ENCODE peak calls at places on chromosomes 5 and 9, in four cellular contexts. F is DMS 273 treated with DMSO at 0.1 percent for 48 hours; T is stimulated activated CD8-positive, alpha-beta memory T cell treated with anti-CD3 and anti-CD28 coated beads, Interleukin-12 subunit alpha, Interleukin-12 subunit beta, amount 100 ng/mL, for 1 hour; X is iris pigment epithelial cell. M is an unnamed sample.
A peak's percentile ranks its signal among the peaks of the same experiment; 100 is the strongest.

GRCh38 chr9:23015557-23015956 is 568.9 kb downstream of the DMRTA1 start:
- DNase-seq in F (no peak), T (no peak), X (no peak), M (no peak)

GRCh38 chr5:139903450-139903804 is 107.8 kb downstream of the PSD2 start:
- DNase-seq in F (no peak), T (no peak), X (no peak), M (no peak)

GRCh38 chr9:11500780-11501179 is 888.0 kb upstream of the PTPRD start:
- DNase-seq in F (no peak), T (no peak), X (no peak), M (no peak)

GRCh38 chr5:117590944-117591343 is 1016.3 kb upstream of the SEMA6A start:
- DNase-seq in F (peak; percentile 37), T (no peak), X (peak; percentile 3), M (peak; percentile 19)

GRCh38 chr5:142082182-142082781 is 26.3 kb upstream of the NDFIP1 start:
- DNase-seq in F (no peak), T (no peak), X (no peak), M (no peak)

GRCh38 chr9:138013836-138014569 is 136.4 kb downstream of the CACNA1B start:
- DNase-seq in F (no peak), T (no peak), X (no peak), M (no peak)

GRCh38 chr5:97560176-97560993 is 377.3 kb upstream of the RIOK2 start:
- DNase-seq in F (no peak), T (no peak), X (no peak), M (no peak)

GRCh38 chr5:7374186-7374585 is 21.8 kb upstream of the ADCY2 start:
- DNase-seq in F (no peak), T (no peak), X (no peak), M (no peak)

GRCh38 chr5:151230048-151230680 is 6.3 kb upstream of the CCDC69 start:
- DNase-seq in F (no peak), T (no peak), X (no peak), M (no peak)

GRCh38 chr9:70805953-70806352 is 315.5 kb downstream of the TRPM3 start:
- DNase-seq in F (no peak), T (no peak), X (no peak), M (no peak)

GRCh38 chr5:35096209-35096608 is 48.5 kb upstream of the AGXT2 start:
- DNase-seq in F (no peak), T (no peak), X (no peak), M (no peak)

GRCh38 chr9:103899836-103900235 is 194.3 kb upstream of the SMC2 start:
- DNase-seq in F (peak; percentile 1), T (no peak), X (no peak), M (no peak)

GRCh38 chr9:135241381-135242380 is 154.2 kb downstream of the OLFM1 start:
- DNase-seq in F (no peak), T (no peak), X (no peak), M (no peak)

GRCh38 chr5:56987171-56987570 is 35.2 kb upstream of the MIER3 start:
- DNase-seq in F (no peak), T (no peak), X (no peak), M (no peak)

M was measured in NCI-H460.